ENCODE peak calls at places on chromosomes 5 and 9, in seven cellular contexts. L, O, W, E, D, N and V are unnamed samples.

GRCh38 chr9:113597390-113598241 is 134.1 kb downstream of the RGS3 start:
- DNase-seq in L (no peak), W (no peak), O (no peak), D (peak), N (no peak), E (no peak), V (no peak)

GRCh38 chr9:136881691-136882108 is 4.6 kb upstream of the TRAF2 start:
- DNase-seq in E (peak), L (no peak), O (no peak), W (peak), D (peak), N (no peak), V (no peak)

GRCh38 chr5:174091006-174091578 is 45.6 kb downstream of the NSG2 start:
- DNase-seq in W (no peak), D (no peak), N (no peak), O (no peak), E (no peak), L (no peak), V (no peak)

GRCh38 chr9:137382728-137383452 is 40.1 kb downstream of the EXD3 start:
- DNase-seq in N (no peak), D (no peak), O (no peak), L (no peak), W (peak), E (no peak), V (no peak)

GRCh38 chr5:8176101-8176693 is 307.2 kb downstream of the MTRR start:
- DNase-seq in E (no peak), O (no peak), L (no peak), N (no peak), W (no peak), D (no peak), V (no peak)

GRCh38 chr5:96180684-96181083 is 219.0 kb upstream of the ELL2 start:
- DNase-seq in E (no peak), W (no peak), O (no peak), N (no peak), L (no peak), D (no peak), V (no peak)

GRCh38 chr5:919356-920000 is 26.8 kb downstream of the TRIP13 start:
- DNase-seq in W (no peak), L (no peak), E (no peak), N (no peak), O (no peak), D (no peak), V (no peak)

GRCh38 chr9:135797507-135798302 is 95.7 kb downstream of the KCNT1 start:
- DNase-seq in O (peak), D (no peak), N (peak), L (no peak), E (peak), W (peak), V (no peak)

GRCh38 chr9:37001461-37001860 is 32.6 kb downstream of the PAX5 start:
- DNase-seq in O (no peak), E (no peak), L (no peak), W (no peak), D (no peak), N (no peak), V (no peak)

GRCh38 chr9:92767078-92768054 is 2.7 kb upstream of the BICD2 start:
- DNase-seq in L (no peak), D (no peak), O (no peak), E (no peak), W (no peak), N (no peak), V (no peak)

GRCh38 chr5:157744055-157745011 is 821 bp downstream of the LSM11 start:
- DNase-seq in E (peak), O (peak), L (no peak), D (no peak), W (peak), N (no peak), V (no peak)

GRCh38 chr9:92426501-92426900 is 2.2 kb upstream of the OMD start:
- DNase-seq in N (peak), L (no peak), O (no peak), D (no peak), E (no peak), W (no peak), V (no peak)

GRCh38 chr5:131810510-131811249 is 13.9 kb upstream of the FNIP1 start:
- DNase-seq in O (peak), W (peak), L (no peak), E (peak), D (no peak), N (no peak), V (no peak)

GRCh38 chr9:4927043-4927471 is 58.0 kb upstream of the JAK2 start:
- DNase-seq in D (no peak), E (no peak), N (no peak), W (peak), L (no peak), O (no peak), V (no peak)

GRCh38 chr9:91164724-91165520 is 196.8 kb downstream of the AUH start:
- DNase-seq in E (peak), O (no peak), N (no peak), L (peak), W (no peak), D (peak), V (no peak)

GRCh38 chr5:142512680-142513042 is 173.2 kb downstream of the FGF1 start:
- DNase-seq in D (peak), O (no peak), N (no peak), L (no peak), W (no peak), E (no peak), V (no peak)

GRCh38 chr9:99722852-99723251 is 98.8 kb upstream of the NR4A3 start:
- DNase-seq in W (no peak), N (no peak), D (no peak), E (no peak), O (no peak), L (no peak), V (no peak)

GRCh38 chr9:95724253-95724991 is 151.1 kb upstream of the ERCC6L2 start:
- DNase-seq in O (no peak), W (no peak), L (peak), N (no peak), D (peak), E (peak), V (no peak)